ENCODE peak calls at places on chromosomes 4 and X, in ten cellular contexts. One of them, this sample, is unnamed.

GRCh38 chr4:139844057-139844456 is 178.4 kb downstream of the MGST2 start:
- DNase-seq in H54: no peak
- DNase-seq in choroid plexus epithelial cell: peak; percentile 19
- DNase-seq in SK-N-SH: no peak
- DNase-seq in cardiac muscle cell: no peak
- DNase-seq in fibroblast of pulmonary artery: peak; percentile 32
- DNase-seq in NCI-H1105: no peak
- DNase-seq in ovary: no peak
- DNase-seq in Peyer's patch: no peak
- DNase-seq in stimulated activated CD4-positive, alpha-beta T cell treated with anti-CD3 and anti-CD28 coated beads, Interleukin-2, amount 100 ng/mL, for 48 hours: no peak
- DNase-seq in this sample: no peak

GRCh38 chr4:156779046-156779445 is 192.6 kb downstream of the PDGFC start:
- DNase-seq in choroid plexus epithelial cell: peak; percentile 56
- DNase-seq in H54: no peak
- DNase-seq in stimulated activated CD4-positive, alpha-beta T cell treated with anti-CD3 and anti-CD28 coated beads, Interleukin-2, amount 100 ng/mL, for 48 hours: no peak
- DNase-seq in cardiac muscle cell: no peak
- DNase-seq in ovary: no peak
- DNase-seq in NCI-H1105: no peak
- DNase-seq in Peyer's patch: no peak
- DNase-seq in SK-N-SH: no peak
- DNase-seq in fibroblast of pulmonary artery: peak; percentile 56
- DNase-seq in this sample: no peak

GRCh38 chrX:75181721-75182120 is 25.6 kb upstream of the ABCB7 start:
- DNase-seq in NCI-H1105: no peak
- DNase-seq in stimulated activated CD4-positive, alpha-beta T cell treated with anti-CD3 and anti-CD28 coated beads, Interleukin-2, amount 100 ng/mL, for 48 hours: no peak
- DNase-seq in H54: no peak
- DNase-seq in ovary: no peak
- DNase-seq in cardiac muscle cell: no peak
- DNase-seq in SK-N-SH: no peak
- DNase-seq in Peyer's patch: no peak
- DNase-seq in choroid plexus epithelial cell: peak; percentile 8
- DNase-seq in fibroblast of pulmonary artery: peak; percentile 6
- DNase-seq in this sample: no peak

GRCh38 chrX:16114640-16115039 is 8.7 kb upstream of the GRPR start:
- DNase-seq in ovary: no peak
- DNase-seq in fibroblast of pulmonary artery: peak; percentile 28
- DNase-seq in cardiac muscle cell: no peak
- DNase-seq in NCI-H1105: no peak
- DNase-seq in choroid plexus epithelial cell: peak; percentile 84
- DNase-seq in stimulated activated CD4-positive, alpha-beta T cell treated with anti-CD3 and anti-CD28 coated beads, Interleukin-2, amount 100 ng/mL, for 48 hours: no peak
- DNase-seq in Peyer's patch: no peak
- DNase-seq in SK-N-SH: no peak
- DNase-seq in H54: no peak
- DNase-seq in this sample: no peak

GRCh38 chr4:120266602-120267001 is 200.0 kb upstream of the MAD2L1 start:
- DNase-seq in stimulated activated CD4-positive, alpha-beta T cell treated with anti-CD3 and anti-CD28 coated beads, Interleukin-2, amount 100 ng/mL, for 48 hours: no peak
- DNase-seq in NCI-H1105: no peak
- DNase-seq in Peyer's patch: no peak
- DNase-seq in cardiac muscle cell: no peak
- DNase-seq in SK-N-SH: no peak
- DNase-seq in ovary: no peak
- DNase-seq in H54: no peak
- DNase-seq in choroid plexus epithelial cell: no peak
- DNase-seq in fibroblast of pulmonary artery: no peak
- DNase-seq in this sample: no peak

GRCh38 chrX:7163146-7163677 is 15.3 kb upstream of the PUDP start:
- DNase-seq in cardiac muscle cell: no peak
- DNase-seq in NCI-H1105: no peak
- DNase-seq in SK-N-SH: peak; percentile 21
- DNase-seq in stimulated activated CD4-positive, alpha-beta T cell treated with anti-CD3 and anti-CD28 coated beads, Interleukin-2, amount 100 ng/mL, for 48 hours: no peak
- DNase-seq in H54: no peak
- DNase-seq in choroid plexus epithelial cell: no peak
- DNase-seq in Peyer's patch: no peak
- DNase-seq in ovary: no peak
- DNase-seq in fibroblast of pulmonary artery: no peak
- DNase-seq in this sample: no peak

GRCh38 chrX:153032397-153033118 is 23.7 kb upstream of the PNMA3 start:
- DNase-seq in Peyer's patch: peak; percentile 75
- DNase-seq in H54: peak; percentile 53
- DNase-seq in NCI-H1105: peak; percentile 29
- DNase-seq in ovary: peak; percentile 68
- DNase-seq in SK-N-SH: peak; percentile 89
- DNase-seq in cardiac muscle cell: peak; percentile 57
- DNase-seq in stimulated activated CD4-positive, alpha-beta T cell treated with anti-CD3 and anti-CD28 coated beads, Interleukin-2, amount 100 ng/mL, for 48 hours: peak; percentile 66
- DNase-seq in choroid plexus epithelial cell: peak; percentile 36
- DNase-seq in fibroblast of pulmonary artery: peak; percentile 51
- DNase-seq in this sample: peak; percentile 57

GRCh38 chr4:17273047-17273446 is 238.8 kb downstream of the QDPR start:
- DNase-seq in fibroblast of pulmonary artery: no peak
- DNase-seq in H54: no peak
- DNase-seq in Peyer's patch: no peak
- DNase-seq in stimulated activated CD4-positive, alpha-beta T cell treated with anti-CD3 and anti-CD28 coated beads, Interleukin-2, amount 100 ng/mL, for 48 hours: no peak
- DNase-seq in ovary: no peak
- DNase-seq in NCI-H1105: no peak
- DNase-seq in SK-N-SH: no peak
- DNase-seq in cardiac muscle cell: no peak
- DNase-seq in choroid plexus epithelial cell: no peak
- DNase-seq in this sample: no peak

GRCh38 chr4:149961876-149962597 is 116.2 kb upstream of the DCLK2 start:
- DNase-seq in cardiac muscle cell: no peak
- DNase-seq in fibroblast of pulmonary artery: peak; percentile 69
- DNase-seq in SK-N-SH: no peak
- DNase-seq in H54: no peak
- DNase-seq in choroid plexus epithelial cell: peak; percentile 81
- DNase-seq in stimulated activated CD4-positive, alpha-beta T cell treated with anti-CD3 and anti-CD28 coated beads, Interleukin-2, amount 100 ng/mL, for 48 hours: no peak
- DNase-seq in Peyer's patch: no peak
- DNase-seq in NCI-H1105: no peak
- DNase-seq in ovary: no peak
- DNase-seq in this sample: no peak

GRCh38 chr4:176538217-176538925 is 218.6 kb downstream of the SPCS3 start:
- DNase-seq in H54: peak; percentile 8
- DNase-seq in Peyer's patch: no peak
- DNase-seq in NCI-H1105: no peak
- DNase-seq in fibroblast of pulmonary artery: peak; percentile 86
- DNase-seq in stimulated activated CD4-positive, alpha-beta T cell treated with anti-CD3 and anti-CD28 coated beads, Interleukin-2, amount 100 ng/mL, for 48 hours: no peak
- DNase-seq in ovary: no peak
- DNase-seq in SK-N-SH: no peak
- DNase-seq in cardiac muscle cell: no peak
- DNase-seq in choroid plexus epithelial cell: peak; percentile 88
- DNase-seq in this sample: no peak

GRCh38 chr4:186240848-186241491 is 13.7 kb downstream of the KLKB1 start:
- DNase-seq in Peyer's patch: no peak
- DNase-seq in NCI-H1105: no peak
- DNase-seq in cardiac muscle cell: peak; percentile 24
- DNase-seq in choroid plexus epithelial cell: no peak
- DNase-seq in SK-N-SH: no peak
- DNase-seq in fibroblast of pulmonary artery: no peak
- DNase-seq in stimulated activated CD4-positive, alpha-beta T cell treated with anti-CD3 and anti-CD28 coated beads, Interleukin-2, amount 100 ng/mL, for 48 hours: no peak
- DNase-seq in ovary: no peak
- DNase-seq in H54: no peak
- DNase-seq in this sample: no peak

GRCh38 chrX:38570396-38570795 is 9.1 kb downstream of the TSPAN7 start:
- DNase-seq in cardiac muscle cell: no peak
- DNase-seq in SK-N-SH: no peak
- DNase-seq in Peyer's patch: no peak
- DNase-seq in stimulated activated CD4-positive, alpha-beta T cell treated with anti-CD3 and anti-CD28 coated beads, Interleukin-2, amount 100 ng/mL, for 48 hours: no peak
- DNase-seq in NCI-H1105: no peak
- DNase-seq in choroid plexus epithelial cell: no peak
- DNase-seq in ovary: no peak
- DNase-seq in H54: no peak
- DNase-seq in fibroblast of pulmonary artery: no peak
- DNase-seq in this sample: no peak

GRCh38 chr4:156992943-156993342 is 21.3 kb upstream of the PDGFC start:
- DNase-seq in ovary: no peak
- DNase-seq in SK-N-SH: no peak
- DNase-seq in stimulated activated CD4-positive, alpha-beta T cell treated with anti-CD3 and anti-CD28 coated beads, Interleukin-2, amount 100 ng/mL, for 48 hours: no peak
- DNase-seq in choroid plexus epithelial cell: peak; percentile 53
- DNase-seq in Peyer's patch: no peak
- DNase-seq in cardiac muscle cell: no peak
- DNase-seq in H54: no peak
- DNase-seq in NCI-H1105: no peak
- DNase-seq in fibroblast of pulmonary artery: peak; percentile 50
- DNase-seq in this sample: no peak

GRCh38 chrX:24494544-24495113 is 29.5 kb downstream of the PDK3 start:
- DNase-seq in ovary: peak; percentile 47
- DNase-seq in H54: no peak
- DNase-seq in stimulated activated CD4-positive, alpha-beta T cell treated with anti-CD3 and anti-CD28 coated beads, Interleukin-2, amount 100 ng/mL, for 48 hours: no peak
- DNase-seq in cardiac muscle cell: no peak
- DNase-seq in fibroblast of pulmonary artery: peak; percentile 83
- DNase-seq in SK-N-SH: no peak
- DNase-seq in choroid plexus epithelial cell: peak; percentile 74
- DNase-seq in NCI-H1105: peak; percentile 49
- DNase-seq in Peyer's patch: no peak
- DNase-seq in this sample: peak; percentile 16

GRCh38 chr4:589219-589963 is 13.3 kb upstream of the TMEM271 start:
- DNase-seq in choroid plexus epithelial cell: no peak
- DNase-seq in H54: no peak
- DNase-seq in fibroblast of pulmonary artery: no peak
- DNase-seq in NCI-H1105: no peak
- DNase-seq in Peyer's patch: no peak
- DNase-seq in SK-N-SH: no peak
- DNase-seq in stimulated activated CD4-positive, alpha-beta T cell treated with anti-CD3 and anti-CD28 coated beads, Interleukin-2, amount 100 ng/mL, for 48 hours: no peak
- DNase-seq in ovary: no peak
- DNase-seq in cardiac muscle cell: no peak
- DNase-seq in this sample: no peak

GRCh38 chrX:110669572-110669971 is 126.0 kb downstream of the CHRDL1 start:
- DNase-seq in choroid plexus epithelial cell: no peak
- DNase-seq in stimulated activated CD4-positive, alpha-beta T cell treated with anti-CD3 and anti-CD28 coated beads, Interleukin-2, amount 100 ng/mL, for 48 hours: no peak
- DNase-seq in H54: no peak
- DNase-seq in cardiac muscle cell: no peak
- DNase-seq in ovary: no peak
- DNase-seq in Peyer's patch: no peak
- DNase-seq in fibroblast of pulmonary artery: no peak
- DNase-seq in SK-N-SH: no peak
- DNase-seq in NCI-H1105: no peak
- DNase-seq in this sample: no peak

GRCh38 chr4:101693842-101694398 is 96.6 kb upstream of the BANK1 start:
- DNase-seq in choroid plexus epithelial cell: no peak
- DNase-seq in NCI-H1105: peak; percentile 46
- DNase-seq in H54: no peak
- DNase-seq in SK-N-SH: peak; percentile 8
- DNase-seq in stimulated activated CD4-positive, alpha-beta T cell treated with anti-CD3 and anti-CD28 coated beads, Interleukin-2, amount 100 ng/mL, for 48 hours: no peak
- DNase-seq in Peyer's patch: no peak
- DNase-seq in cardiac muscle cell: peak; percentile 10
- DNase-seq in ovary: no peak
- DNase-seq in fibroblast of pulmonary artery: no peak
- DNase-seq in this sample: no peak

GRCh38 chrX:31334997-31335396 is 263.2 kb upstream of the FTHL17 start:
- DNase-seq in stimulated activated CD4-positive, alpha-beta T cell treated with anti-CD3 and anti-CD28 coated beads, Interleukin-2, amount 100 ng/mL, for 48 hours: no peak
- DNase-seq in fibroblast of pulmonary artery: no peak
- DNase-seq in choroid plexus epithelial cell: no peak
- DNase-seq in Peyer's patch: no peak
- DNase-seq in H54: no peak
- DNase-seq in ovary: no peak
- DNase-seq in SK-N-SH: no peak
- DNase-seq in NCI-H1105: no peak
- DNase-seq in cardiac muscle cell: no peak
- DNase-seq in this sample: no peak

GRCh38 chrX:111402378-111402777 is 9.6 kb downstream of the DCX start:
- DNase-seq in Peyer's patch: no peak
- DNase-seq in NCI-H1105: no peak
- DNase-seq in cardiac muscle cell: no peak
- DNase-seq in fibroblast of pulmonary artery: no peak
- DNase-seq in choroid plexus epithelial cell: no peak
- DNase-seq in SK-N-SH: no peak
- DNase-seq in H54: no peak
- DNase-seq in stimulated activated CD4-positive, alpha-beta T cell treated with anti-CD3 and anti-CD28 coated beads, Interleukin-2, amount 100 ng/mL, for 48 hours: no peak
- DNase-seq in ovary: no peak
- DNase-seq in this sample: no peak

GRCh38 chrX:135170877-135171519 is at the start of gene CT55:
- DNase-seq in ovary: no peak
- DNase-seq in Peyer's patch: no peak
- DNase-seq in cardiac muscle cell: no peak
- DNase-seq in stimulated activated CD4-positive, alpha-beta T cell treated with anti-CD3 and anti-CD28 coated beads, Interleukin-2, amount 100 ng/mL, for 48 hours: no peak
- DNase-seq in NCI-H1105: no peak
- DNase-seq in fibroblast of pulmonary artery: no peak
- DNase-seq in choroid plexus epithelial cell: no peak
- DNase-seq in SK-N-SH: peak; percentile 31
- DNase-seq in H54: no peak
- DNase-seq in this sample: no peak

GRCh38 chr4:157099506-157099905 is 23.6 kb downstream of the GLRB start:
- DNase-seq in stimulated activated CD4-positive, alpha-beta T cell treated with anti-CD3 and anti-CD28 coated beads, Interleukin-2, amount 100 ng/mL, for 48 hours: no peak
- DNase-seq in H54: no peak
- DNase-seq in choroid plexus epithelial cell: no peak
- DNase-seq in SK-N-SH: no peak
- DNase-seq in fibroblast of pulmonary artery: no peak
- DNase-seq in cardiac muscle cell: no peak
- DNase-seq in NCI-H1105: no peak
- DNase-seq in ovary: no peak
- DNase-seq in Peyer's patch: no peak
- DNase-seq in this sample: no peak

GRCh38 chrX:71117358-71117757 is 1.0 kb upstream of the MED12 start:
- DNase-seq in stimulated activated CD4-positive, alpha-beta T cell treated with anti-CD3 and anti-CD28 coated beads, Interleukin-2, amount 100 ng/mL, for 48 hours: no peak
- DNase-seq in NCI-H1105: no peak
- DNase-seq in SK-N-SH: no peak
- DNase-seq in fibroblast of pulmonary artery: no peak
- DNase-seq in choroid plexus epithelial cell: no peak
- DNase-seq in Peyer's patch: no peak
- DNase-seq in H54: no peak
- DNase-seq in ovary: no peak
- DNase-seq in cardiac muscle cell: no peak
- DNase-seq in this sample: no peak

GRCh38 chr4:133759428-133759827 is 442.2 kb downstream of the PABPC4L start:
- DNase-seq in NCI-H1105: no peak
- DNase-seq in ovary: no peak
- DNase-seq in cardiac muscle cell: no peak
- DNase-seq in Peyer's patch: no peak
- DNase-seq in fibroblast of pulmonary artery: no peak
- DNase-seq in choroid plexus epithelial cell: no peak
- DNase-seq in H54: no peak
- DNase-seq in SK-N-SH: no peak
- DNase-seq in stimulated activated CD4-positive, alpha-beta T cell treated with anti-CD3 and anti-CD28 coated beads, Interleukin-2, amount 100 ng/mL, for 48 hours: no peak
- DNase-seq in this sample: no peak

GRCh38 chr4:151797131-151797530 is 36.3 kb upstream of the GATB start:
- DNase-seq in stimulated activated CD4-positive, alpha-beta T cell treated with anti-CD3 and anti-CD28 coated beads, Interleukin-2, amount 100 ng/mL, for 48 hours: no peak
- DNase-seq in NCI-H1105: no peak
- DNase-seq in ovary: no peak
- DNase-seq in H54: no peak
- DNase-seq in SK-N-SH: no peak
- DNase-seq in Peyer's patch: peak; percentile 58
- DNase-seq in cardiac muscle cell: no peak
- DNase-seq in fibroblast of pulmonary artery: peak; percentile 0
- DNase-seq in choroid plexus epithelial cell: no peak
- DNase-seq in this sample: no peak

GRCh38 chr4:30802622-30803323 is 82.6 kb downstream of the PCDH7 start:
- DNase-seq in cardiac muscle cell: no peak
- DNase-seq in choroid plexus epithelial cell: no peak
- DNase-seq in SK-N-SH: no peak
- DNase-seq in NCI-H1105: no peak
- DNase-seq in Peyer's patch: no peak
- DNase-seq in ovary: no peak
- DNase-seq in stimulated activated CD4-positive, alpha-beta T cell treated with anti-CD3 and anti-CD28 coated beads, Interleukin-2, amount 100 ng/mL, for 48 hours: no peak
- DNase-seq in fibroblast of pulmonary artery: peak; percentile 52
- DNase-seq in H54: no peak
- DNase-seq in this sample: no peak

GRCh38 chr4:185552254-185552653 is 16.9 kb upstream of the PDLIM3 start:
- DNase-seq in stimulated activated CD4-positive, alpha-beta T cell treated with anti-CD3 and anti-CD28 coated beads, Interleukin-2, amount 100 ng/mL, for 48 hours: no peak
- DNase-seq in NCI-H1105: no peak
- DNase-seq in fibroblast of pulmonary artery: no peak
- DNase-seq in H54: no peak
- DNase-seq in SK-N-SH: no peak
- DNase-seq in Peyer's patch: no peak
- DNase-seq in cardiac muscle cell: no peak
- DNase-seq in ovary: no peak
- DNase-seq in choroid plexus epithelial cell: no peak
- DNase-seq in this sample: no peak

GRCh38 chr4:84814100-84814750 is 152.3 kb downstream of the WDFY3 start:
- DNase-seq in Peyer's patch: no peak
- DNase-seq in NCI-H1105: no peak
- DNase-seq in fibroblast of pulmonary artery: peak; percentile 91
- DNase-seq in stimulated activated CD4-positive, alpha-beta T cell treated with anti-CD3 and anti-CD28 coated beads, Interleukin-2, amount 100 ng/mL, for 48 hours: no peak
- DNase-seq in ovary: peak; percentile 24
- DNase-seq in H54: peak; percentile 2
- DNase-seq in choroid plexus epithelial cell: peak; percentile 94
- DNase-seq in cardiac muscle cell: peak; percentile 1
- DNase-seq in SK-N-SH: no peak
- DNase-seq in this sample: no peak

GRCh38 chr4:156764145-156764544 is 207.5 kb downstream of the PDGFC start:
- DNase-seq in stimulated activated CD4-positive, alpha-beta T cell treated with anti-CD3 and anti-CD28 coated beads, Interleukin-2, amount 100 ng/mL, for 48 hours: no peak
- DNase-seq in Peyer's patch: no peak
- DNase-seq in H54: no peak
- DNase-seq in NCI-H1105: no peak
- DNase-seq in choroid plexus epithelial cell: peak; percentile 79
- DNase-seq in cardiac muscle cell: no peak
- DNase-seq in SK-N-SH: no peak
- DNase-seq in ovary: no peak
- DNase-seq in fibroblast of pulmonary artery: peak; percentile 51
- DNase-seq in this sample: no peak

This sample was measured in cerebellum.